ENCODE peak calls at places on chromosome 10, in ten cellular contexts. N is NCI-H1092 treated with DMSO at 0.1 percent for 48 hours; X is osteocyte; D is GM12864; A is activated CD4-positive, alpha-beta T cell treated with anti-CD3 and anti-CD28 coated beads for 24 hours; T is activated CD8-positive, alpha-beta T cell treated with anti-CD3 and anti-CD28 coated beads for 36 hours; B is RWPE1; J is GOT3; I is T-cell; K is sciatic nerve. V is an unnamed sample.

GRCh38 chr10:96642973-96643372 is 56.2 kb upstream of the TM9SF3 start:
- DNase-seq in N (peak; percentile 57), T (peak; percentile 95), X (no peak), B (no peak), D (no peak), J (no peak), I (peak; percentile 12), A (peak; percentile 7), K (peak; percentile 83), V (no peak)

GRCh38 chr10:34522542-34522941 is 292.6 kb downstream of the PARD3 start:
- DNase-seq in A (no peak), N (no peak), K (no peak), X (no peak), T (no peak), J (no peak), D (no peak), I (no peak), B (no peak), V (no peak)

GRCh38 chr10:102669206-102670064 is 25.2 kb downstream of the TRIM8 start:
- DNase-seq in I (no peak), A (no peak), X (no peak), D (no peak), B (peak; percentile 47), K (no peak), T (no peak), J (no peak), N (no peak), V (peak; percentile 81)

GRCh38 chr10:6537704-6538103 is 42.4 kb downstream of the PRKCQ start:
- DNase-seq in K (no peak), T (no peak), N (no peak), X (peak; percentile 56), D (no peak), B (no peak), A (no peak), J (no peak), I (no peak), V (no peak)

GRCh38 chr10:99533496-99534455 is 1.0 kb downstream of the NKX2-3 start:
- DNase-seq in B (no peak), A (no peak), I (no peak), N (no peak), D (no peak), K (no peak), T (no peak), X (no peak), J (no peak), V (no peak)

GRCh38 chr10:102835007-102835482 is 2.2 kb downstream of the CYP17A1 start:
- DNase-seq in X (peak; percentile 90), D (peak; percentile 30), J (no peak), K (peak; percentile 88), B (peak; percentile 84), T (peak; percentile 85), I (peak; percentile 40), A (peak; percentile 69), N (peak; percentile 66), V (peak; percentile 74)

GRCh38 chr10:113937258-113937657 is 82.8 kb downstream of the NHLRC2 start:
- DNase-seq in D (no peak), K (no peak), X (no peak), B (no peak), N (no peak), I (no peak), A (no peak), J (no peak), T (no peak), V (no peak)

GRCh38 chr10:71316786-71317160 is 2.3 kb upstream of the SLC29A3 start:
- DNase-seq in B (no peak), J (no peak), A (no peak), T (no peak), N (no peak), I (no peak), K (no peak), X (no peak), D (no peak), V (no peak)

GRCh38 chr10:85138046-85138445 is 809.7 kb downstream of the CCSER2 start:
- DNase-seq in X (no peak), B (no peak), T (no peak), A (no peak), I (no peak), J (no peak), N (no peak), K (no peak), D (no peak), V (no peak)

GRCh38 chr10:124640538-124641231 is 103.5 kb downstream of the FAM53B start:
- DNase-seq in B (no peak), N (no peak), X (no peak), K (no peak), T (no peak), D (no peak), J (no peak), A (no peak), I (no peak), V (peak; percentile 87)

GRCh38 chr10:5233324-5233723 is 36.7 kb downstream of the AKR1C4 start:
- DNase-seq in K (no peak), J (no peak), A (no peak), D (no peak), B (no peak), I (no peak), T (no peak), X (no peak), N (no peak), V (no peak)

GRCh38 chr10:126013489-126014281 is 117.3 kb downstream of the FANK1 start:
- DNase-seq in N (peak; percentile 17), J (no peak), T (peak; percentile 5), K (no peak), B (peak; percentile 77), D (no peak), I (no peak), A (no peak), X (no peak), V (peak; percentile 41)

GRCh38 chr10:43227911-43228782 is 38.7 kb downstream of the RASGEF1A start:
- DNase-seq in N (no peak), T (no peak), D (no peak), B (no peak), A (no peak), I (no peak), K (peak; percentile 49), X (peak; percentile 82), J (no peak), V (peak; percentile 61)

GRCh38 chr10:5665380-5666323 is 743 bp downstream of the ASB13 start:
- DNase-seq in N (no peak), X (no peak), J (no peak), B (no peak), T (no peak), A (no peak), I (no peak), K (no peak), D (no peak), V (peak; percentile 84)

GRCh38 chr10:71999360-72000072 is 35.3 kb downstream of the CHST3 start:
- DNase-seq in X (peak; percentile 92), T (no peak), N (peak; percentile 38), J (no peak), B (no peak), A (no peak), K (peak; percentile 80), I (no peak), D (no peak), V (peak; percentile 95)

GRCh38 chr10:70250956-70251680 is 17.9 kb upstream of the PPA1 start:
- DNase-seq in A (no peak), X (no peak), N (no peak), J (no peak), B (no peak), I (no peak), K (no peak), D (no peak), T (no peak), V (no peak)

GRCh38 chr10:7475046-7475860 is 64.4 kb upstream of the SFMBT2 start:
- DNase-seq in B (no peak), X (no peak), J (no peak), D (no peak), K (no peak), I (no peak), N (peak; percentile 90), A (no peak), T (no peak), V (peak; percentile 71)

GRCh38 chr10:88879754-88880286 is at the start of gene STAMBPL1:
- DNase-seq in N (peak; percentile 14), A (peak; percentile 58), J (peak; percentile 39), X (no peak), B (peak; percentile 51), K (peak; percentile 76), I (peak; percentile 52), T (peak; percentile 88), D (peak; percentile 59), V (no peak)

GRCh38 chr10:48456808-48457761 is 147.8 kb downstream of the ARHGAP22 start:
- DNase-seq in I (no peak), T (peak; percentile 20), J (no peak), D (no peak), N (no peak), B (no peak), K (peak; percentile 51), A (no peak), X (peak; percentile 84), V (peak; percentile 75)

GRCh38 chr10:15815242-15815885 is 44.9 kb downstream of the MINDY3 start:
- DNase-seq in A (no peak), I (no peak), K (no peak), X (no peak), J (no peak), B (no peak), D (no peak), N (no peak), T (no peak), V (no peak)

GRCh38 chr10:42973870-42974692 is 102.8 kb upstream of the RET start:
- DNase-seq in N (no peak), I (no peak), D (no peak), B (no peak), X (peak; percentile 78), A (no peak), J (no peak), T (no peak), K (peak; percentile 32), V (peak; percentile 41)

GRCh38 chr10:124644281-124644680 is 99.9 kb downstream of the FAM53B start:
- DNase-seq in X (no peak), D (no peak), N (no peak), J (no peak), K (no peak), I (no peak), A (no peak), B (no peak), T (no peak), V (no peak)

GRCh38 chr10:113735913-113736312 is 15.6 kb upstream of the PLEKHS1 start:
- DNase-seq in N (peak; percentile 4), I (no peak), T (peak; percentile 6), J (no peak), X (no peak), K (no peak), D (no peak), A (no peak), B (peak; percentile 16), V (no peak)

GRCh38 chr10:77036993-77037734 is 600.4 kb downstream of the KCNMA1 start:
- DNase-seq in B (no peak), J (no peak), T (no peak), K (no peak), X (peak; percentile 56), N (peak; percentile 39), I (no peak), D (no peak), A (no peak), V (no peak)

GRCh38 chr10:89250814-89251416 is 660 bp downstream of the LIPA start:
- DNase-seq in I (no peak), N (peak; percentile 5), A (no peak), K (no peak), T (no peak), X (no peak), D (no peak), J (no peak), B (no peak), V (no peak)

GRCh38 chr10:21398549-21399345 is 126.7 kb downstream of the SKIDA1 start:
- DNase-seq in D (no peak), I (no peak), K (no peak), T (no peak), J (no peak), A (no peak), B (peak; percentile 80), N (no peak), X (no peak), V (no peak)

GRCh38 chr10:100879741-100880360 is 32.9 kb upstream of the SLF2 start:
- DNase-seq in J (no peak), D (no peak), T (no peak), N (no peak), B (no peak), K (no peak), I (no peak), X (no peak), A (no peak), V (no peak)

GRCh38 chr10:122304054-122304579 is 33.0 kb downstream of the BTBD16 start:
- DNase-seq in K (no peak), N (no peak), B (no peak), I (no peak), J (no peak), X (peak; percentile 15), T (no peak), A (no peak), D (no peak), V (no peak)